ENCODE peak calls at places on chromosomes 11 and 22, in eight cellular contexts. L is heart right ventricle; I is CD4-positive, alpha-beta T cell; H is GM20000; N is ovary; C is stimulated activated CD8-positive, alpha-beta memory T cell treated with anti-CD3 and anti-CD28 coated beads, Interleukin-12 subunit alpha, Interleukin-12 subunit beta, amount 100 ng/mL, for 1 hour; Q is amniotic stem cell; G is effector CD8-positive, alpha-beta T cell. J is an unnamed sample.

GRCh38 chr22:19709063-19709769 is 5.1 kb upstream of the SEPTIN5 start:
- DNase-seq in L (no peak), I (no peak), H (no peak), N (no peak), C (no peak), Q (no peak), G (no peak), J (peak)

GRCh38 chr11:47161890-47162289 is 14.8 kb downstream of the ARFGAP2 start:
- DNase-seq in L (no peak), I (no peak), H (no peak), N (no peak), C (no peak), Q (no peak), G (no peak), J (no peak)

GRCh38 chr11:130246719-130247118 is 68.0 kb downstream of the ZBTB44 start:
- DNase-seq in L (no peak), I (no peak), H (no peak), N (no peak), C (no peak), Q (no peak), G (no peak), J (no peak)

GRCh38 chr22:41048791-41049717 is 43.3 kb upstream of the EP300 start:
- DNase-seq in L (peak), I (no peak), H (no peak), N (peak), C (no peak), Q (peak), G (no peak), J (peak)

GRCh38 chr22:49951986-49952896 is 8.3 kb upstream of the PIM3 start:
- DNase-seq in L (no peak), I (no peak), H (no peak), N (no peak), C (no peak), Q (no peak), G (no peak), J (no peak)

GRCh38 chr11:13339196-13340153 is 61.9 kb downstream of the BMAL1 start:
- DNase-seq in L (no peak), I (no peak), H (no peak), N (peak), C (no peak), Q (peak), G (no peak), J (no peak)

GRCh38 chr11:11724994-11725393 is 103.2 kb upstream of the GALNT18 start:
- DNase-seq in L (no peak), I (no peak), H (no peak), N (no peak), C (no peak), Q (no peak), G (no peak), J (no peak)

GRCh38 chr22:46029574-46030200 is 52.7 kb upstream of the WNT7B start:
- DNase-seq in L (no peak), I (peak), H (no peak), N (no peak), C (no peak), Q (no peak), G (no peak), J (peak)

GRCh38 chr11:16789560-16790483 is 51.4 kb downstream of the C11orf58 start:
- DNase-seq in L (no peak), I (no peak), H (no peak), N (no peak), C (no peak), Q (no peak), G (no peak), J (peak)

GRCh38 chr11:64711138-64711943 is 11.7 kb downstream of the NRXN2 start:
- DNase-seq in L (no peak), I (no peak), H (no peak), N (no peak), C (no peak), Q (no peak), G (no peak), J (peak)

GRCh38 chr22:46373838-46374662 is 38.5 kb downstream of the TRMU start:
- DNase-seq in L (no peak), I (no peak), H (no peak), N (peak), C (no peak), Q (no peak), G (no peak), J (no peak)

GRCh38 chr11:1880746-1881441 is 10.8 kb downstream of the PRR33 start:
- DNase-seq in L (no peak), I (no peak), H (peak), N (peak), C (no peak), Q (no peak), G (no peak), J (no peak)

GRCh38 chr11:34345012-34345804 is 12.6 kb downstream of the ABTB2 start:
- DNase-seq in L (no peak), I (no peak), H (no peak), N (peak), C (no peak), Q (no peak), G (no peak), J (peak)

GRCh38 chr11:86636275-86636674 is 36.1 kb downstream of the ME3 start:
- DNase-seq in L (no peak), I (no peak), H (no peak), N (no peak), C (no peak), Q (no peak), G (no peak), J (no peak)

GRCh38 chr22:36659762-36660509 is 43.6 kb downstream of the CACNG2 start:
- DNase-seq in L (peak), I (peak), H (peak), N (peak), C (peak), Q (peak), G (no peak), J (peak)

GRCh38 chr22:28728621-28729313 is 12.9 kb downstream of the CHEK2 start:
- DNase-seq in L (no peak), I (no peak), H (no peak), N (no peak), C (no peak), Q (no peak), G (no peak), J (no peak)

GRCh38 chr22:26606611-26607010 is 11.2 kb downstream of the CRYBB1 start:
- DNase-seq in L (no peak), I (no peak), H (no peak), N (no peak), C (no peak), Q (no peak), G (no peak), J (no peak)

GRCh38 chr22:36365020-36365411 is 22.8 kb downstream of the MYH9 start:
- DNase-seq in L (peak), I (peak), H (peak), N (no peak), C (peak), Q (peak), G (peak), J (peak)

GRCh38 chr22:28425211-28425610 is 254.4 kb downstream of the TTC28 start:
- DNase-seq in L (no peak), I (no peak), H (no peak), N (no peak), C (no peak), Q (no peak), G (no peak), J (no peak)

J was measured in aorta.